ENCODE peak calls at places on chromosomes 5 and 9, in six cellular contexts. L, N, K, T, R and J are unnamed samples.

GRCh38 chr9:69093471-69094103 is 58.0 kb downstream of the FXN start:
- DNase-seq in L (no peak), N (no peak), K (no peak), T (peak; percentile 39), R (no peak), J (no peak)

GRCh38 chr5:153777681-153778080 is 261.0 kb downstream of the FAM114A2 start:
- DNase-seq in L (no peak), N (no peak), K (peak; percentile 33), T (no peak), R (no peak), J (no peak)

GRCh38 chr5:128397878-128398277 is 140.2 kb downstream of the FBN2 start:
- DNase-seq in L (no peak), N (no peak), K (no peak), T (no peak), R (no peak), J (no peak)

GRCh38 chr5:141604318-141604717 is 14.5 kb downstream of the DIAPH1 start:
- DNase-seq in L (peak; percentile 65), N (peak; percentile 89), K (peak; percentile 67), T (peak; percentile 31), R (no peak), J (no peak)

GRCh38 chr5:91556-92263 is at the start of gene PLEKHG4B:
- DNase-seq in L (no peak), N (no peak), K (peak; percentile 95), T (no peak), R (no peak), J (no peak)

GRCh38 chr5:141705503-141705902 is 23.5 kb upstream of the ARAP3 start:
- DNase-seq in L (no peak), N (no peak), K (no peak), T (no peak), R (no peak), J (no peak)

GRCh38 chr5:43041669-43042175 is 1.6 kb upstream of the ANXA2R start:
- DNase-seq in L (peak; percentile 52), N (peak; percentile 83), K (peak; percentile 57), T (peak; percentile 66), R (no peak), J (peak; percentile 65)

GRCh38 chr9:88994820-88995180 is 3.5 kb downstream of the S1PR3 start:
- DNase-seq in L (no peak), N (peak; percentile 66), K (no peak), T (no peak), R (no peak), J (no peak)

GRCh38 chr9:88537743-88538055 is 2.7 kb downstream of the NXNL2 start:
- DNase-seq in L (peak; percentile 82), N (peak; percentile 91), K (peak; percentile 38), T (no peak), R (peak; percentile 25), J (peak; percentile 74)

GRCh38 chr5:38600334-38601045 is 44.0 kb upstream of the LIFR start:
- DNase-seq in L (no peak), N (peak; percentile 52), K (no peak), T (no peak), R (no peak), J (no peak)

GRCh38 chr5:108381034-108381954 is 604 bp downstream of the FBXL17 start:
- DNase-seq in L (peak; percentile 42), N (peak; percentile 80), K (peak; percentile 67), T (peak; percentile 77), R (peak; percentile 85), J (peak; percentile 67)

GRCh38 chr5:171599396-171599795 is 179.9 kb downstream of the FGF18 start:
- DNase-seq in L (no peak), N (no peak), K (no peak), T (no peak), R (peak; percentile 35), J (no peak)

GRCh38 chr9:136177224-136177623 is 27.7 kb downstream of the LHX3 start:
- DNase-seq in L (no peak), N (no peak), K (peak; percentile 11), T (no peak), R (no peak), J (no peak)

GRCh38 chr5:2908086-2908485 is 156.6 kb upstream of the IRX2 start:
- DNase-seq in L (no peak), N (no peak), K (no peak), T (no peak), R (no peak), J (no peak)

GRCh38 chr9:131714161-131714646 is 25.7 kb downstream of the RAPGEF1 start:
- DNase-seq in L (peak; percentile 80), N (peak; percentile 81), K (no peak), T (peak; percentile 68), R (peak; percentile 48), J (no peak)

DNA sequence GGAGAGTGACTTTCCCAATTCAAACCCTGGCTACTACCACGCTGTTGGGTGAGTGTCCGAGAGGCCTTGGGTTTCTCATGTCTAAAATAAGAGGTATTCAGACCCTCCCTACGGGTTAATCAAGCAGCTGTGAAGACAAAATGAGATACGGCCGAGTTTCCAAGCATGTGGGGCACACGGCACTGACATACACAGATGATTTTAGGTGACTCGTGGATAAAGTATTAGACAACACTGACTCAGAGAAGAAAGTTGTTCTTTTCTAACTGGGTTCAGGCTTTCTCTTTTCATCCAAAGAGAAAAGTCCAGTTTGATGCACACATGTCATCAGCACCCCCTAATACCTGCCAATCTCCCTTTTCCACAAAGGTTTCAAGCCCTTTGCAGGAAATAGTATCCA is 15.6 kb downstream of the FOXI1 start:
- DNase-seq in L (no peak), N (no peak), K (no peak), T (no peak), R (no peak), J (no peak)
- H3K27me3 ChIP-seq in L (no peaks in the 10 kb centered on the region), N (no peaks in the 10 kb centered on the region), K (no peaks in the 10 kb centered on the region), T (no peaks in the 10 kb centered on the region), R (no peaks in the 10 kb centered on the region), J (peaks cover 12% of the 10 kb centered on the region)

GRCh38 chr9:35695801-35696420 is 6.2 kb upstream of the TPM2 start:
- DNase-seq in L (no peak), N (no peak), K (no peak), T (peak; percentile 54), R (no peak), J (no peak)
- H3K27ac ChIP-seq in L (peak overlapping the region; percentile 55), N (peak overlapping the region; percentile 47), K (no peak overlapping the region), T (peak overlapping the region; percentile 40), R (no peak overlapping the region), J (no peak overlapping the region)

DNA sequence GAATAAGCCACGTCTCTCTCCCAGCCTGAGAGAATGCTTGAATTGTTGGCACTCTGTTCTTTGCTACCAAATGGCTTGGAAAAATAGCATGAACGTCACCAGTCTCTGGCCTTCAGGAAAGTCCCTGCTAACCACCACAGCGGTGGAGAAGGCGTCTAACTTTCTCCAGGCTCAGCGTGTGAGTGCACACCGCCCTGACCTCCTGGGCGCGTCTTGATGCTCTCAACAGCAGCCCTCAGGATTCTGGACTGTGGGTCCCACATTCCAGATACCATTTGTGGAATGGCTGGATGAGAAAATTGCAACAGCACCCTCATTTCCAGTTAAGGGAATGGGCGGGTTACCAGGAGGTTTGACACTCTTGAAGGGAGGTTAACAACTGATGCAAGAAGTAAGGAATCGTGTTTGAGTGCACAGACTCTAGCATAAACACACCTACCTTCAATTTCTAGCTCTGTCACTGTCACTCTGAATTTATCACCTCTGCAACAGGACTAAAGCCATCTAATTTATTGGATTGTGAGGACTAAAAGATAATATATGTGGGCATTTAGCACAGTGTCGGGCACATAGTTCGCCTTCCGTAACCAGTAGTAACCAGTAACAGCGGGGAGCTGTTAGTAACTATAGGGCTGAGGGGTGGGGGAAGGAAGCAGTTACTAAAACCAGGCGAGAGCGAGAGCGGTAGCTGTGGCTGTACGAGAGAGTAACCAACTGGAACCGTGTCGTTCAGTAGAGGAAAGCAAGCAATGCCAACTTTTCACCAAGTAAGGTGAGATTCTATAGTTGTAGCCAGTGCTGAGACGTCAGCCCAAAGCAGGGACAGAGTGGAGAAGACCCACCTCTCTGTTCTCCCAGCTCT is 807 bp upstream of the PLGRKT start:
- DNase-seq in L (no peak), N (peak; percentile 47), K (no peak), T (no peak), R (no peak), J (no peak)
- H3K4me3 ChIP-seq in L (peak overlapping the region; percentile 89), N (peak overlapping the region; percentile 68), K (peak overlapping the region; percentile 66), T (peak overlapping the region; percentile 60), R (peak overlapping the region; percentile 39), J (peak overlapping the region; percentile 85)

GRCh38 chr5:135582099-135582781 is 3.4 kb upstream of the CXCL14 start:
- DNase-seq in L (no peak), N (no peak), K (no peak), T (no peak), R (no peak), J (no peak)
- H3K27me3 ChIP-seq in L (peaks cover 4% of the 10 kb centered on the region), N (peaks cover 49% of the 10 kb centered on the region), K (peaks cover 45% of the 10 kb centered on the region), T (no peaks in the 10 kb centered on the region), R (peaks cover 54% of the 10 kb centered on the region), J (peaks cover 5% of the 10 kb centered on the region)